ENCODE peak calls at places on chromosomes 12 and 14, in four cellular contexts. A, K, T and L are unnamed samples.

GRCh38 chr12:117090388-117090787 is 8.8 kb downstream of the TESC start:
- DNase-seq in K (no peak), A (no peak), T (no peak), L (no peak)

GRCh38 chr12:47504775-47505446 is 200.9 kb downstream of the RPAP3 start:
- DNase-seq in T (no peak), K (no peak), A (no peak), L (no peak)

GRCh38 chr12:33370318-33370717 is 69.3 kb downstream of the SYT10 start:
- DNase-seq in T (no peak), A (no peak), K (peak), L (no peak)

GRCh38 chr14:63224196-63224595 is 20.0 kb downstream of the RHOJ start:
- DNase-seq in K (no peak), A (no peak), T (no peak), L (no peak)

GRCh38 chr12:42584539-42585174 is 4.9 kb downstream of the PRICKLE1 start:
- DNase-seq in T (no peak), K (no peak), A (no peak), L (no peak)

GRCh38 chr12:14167005-14167628 is 185.7 kb upstream of the GRIN2B start:
- DNase-seq in T (peak), K (peak), A (peak), L (peak)

GRCh38 chr14:30779210-30779609 is 95.1 kb upstream of the COCH start:
- DNase-seq in A (no peak), K (no peak), T (no peak), L (no peak)

GRCh38 chr12:118120579-118121363 is 15.2 kb upstream of the PEBP1 start:
- DNase-seq in K (no peak), T (peak), A (peak), L (no peak)

GRCh38 chr12:104793280-104793679 is 164.8 kb downstream of the SLC41A2 start:
- DNase-seq in T (no peak), A (no peak), K (no peak), L (no peak)

GRCh38 chr14:65403231-65403630 is 9.3 kb upstream of the FUT8 start:
- DNase-seq in T (no peak), A (no peak), K (no peak), L (no peak)

GRCh38 chr12:112217647-112218046 is 92.3 kb downstream of the TRAFD1 start:
- DNase-seq in A (no peak), T (no peak), K (no peak), L (no peak)

GRCh38 chr12:65779091-65779642 is 45.1 kb upstream of the HMGA2 start:
- DNase-seq in A (no peak), T (no peak), K (peak), L (peak)

GRCh38 chr12:79847417-79847816 is 87.5 kb downstream of the PPP1R12A start:
- DNase-seq in T (no peak), A (no peak), K (no peak), L (no peak)

GRCh38 chr12:79844693-79845092 is 90.2 kb downstream of the PPP1R12A start:
- DNase-seq in A (peak), T (peak), K (no peak), L (peak)

GRCh38 chr12:79850610-79851299 is 84.1 kb downstream of the PPP1R12A start:
- DNase-seq in A (no peak), T (no peak), K (no peak), L (no peak)

GRCh38 chr12:79842630-79843029 is 92.3 kb downstream of the PPP1R12A start:
- DNase-seq in K (no peak), A (no peak), T (no peak), L (no peak)

DNA sequence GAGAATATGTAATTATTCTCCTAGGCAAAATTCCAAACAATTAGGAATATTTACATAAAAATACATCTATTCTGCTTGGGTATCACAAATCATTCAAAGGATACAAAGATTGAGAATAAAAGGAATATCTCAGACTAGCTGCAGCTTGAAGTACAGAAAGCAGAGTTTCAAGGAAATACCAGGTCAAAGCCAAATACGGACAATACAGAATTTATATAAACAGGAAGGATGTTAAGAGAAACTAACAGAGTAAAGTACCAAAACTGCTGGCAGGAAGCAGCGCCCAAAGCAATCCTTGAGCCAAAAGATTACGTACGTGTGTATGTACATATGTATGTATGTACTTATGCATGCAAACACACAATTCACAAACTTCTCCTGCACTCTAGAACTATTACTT is 86.6 kb downstream of the PPP1R12A start:
- DNase-seq in A (no peak), T (no peak), K (no peak), L (no peak)
- TF ChIP-seq TCF7L2 in A (no peak), T (no peak), K (no peak), L (no peak)

GRCh38 chr14:80784824-80785223 is 156.7 kb downstream of the CEP128 start:
- DNase-seq in A (no peak), T (no peak), K (no peak), L (no peak)
- TF ChIP-seq TCF7L2 in A (no peak), T (no peak), K (no peak), L (no peak)

GRCh38 chr12:106282457-106283097 is 20.0 kb upstream of the TCP11L2 start:
- DNase-seq in T (peak), A (peak), K (no peak), L (peak)
- TF ChIP-seq TCF7L2 in T (no peak), A (no peak), K (no peak), L (no peak)

DNA sequence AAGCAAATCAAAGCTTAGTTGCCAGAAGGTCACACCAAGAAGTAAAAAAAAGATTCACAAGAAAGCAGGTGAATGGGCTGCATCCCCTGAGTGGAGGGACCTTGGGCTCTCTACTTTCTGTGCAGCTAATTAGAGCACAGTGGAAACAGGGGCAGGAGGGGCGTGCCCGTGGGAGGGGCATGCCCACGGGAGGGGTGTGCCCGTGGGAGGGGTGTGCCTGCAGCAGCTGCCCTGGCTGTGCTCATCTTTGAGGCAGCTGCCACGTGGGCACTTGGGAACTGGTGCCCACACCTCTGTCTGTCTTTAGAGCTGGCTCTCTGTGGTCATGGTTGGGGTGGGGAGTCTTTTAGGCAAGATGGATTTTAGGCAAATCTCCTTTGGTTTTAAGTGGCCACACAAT is 60.0 kb downstream of the EML1 start:
- DNase-seq in A (no peak), K (no peak), T (no peak), L (no peak)
- TF ChIP-seq TCF7L2 in A (no peak), K (no peak), T (no peak), L (no peak)

DNA sequence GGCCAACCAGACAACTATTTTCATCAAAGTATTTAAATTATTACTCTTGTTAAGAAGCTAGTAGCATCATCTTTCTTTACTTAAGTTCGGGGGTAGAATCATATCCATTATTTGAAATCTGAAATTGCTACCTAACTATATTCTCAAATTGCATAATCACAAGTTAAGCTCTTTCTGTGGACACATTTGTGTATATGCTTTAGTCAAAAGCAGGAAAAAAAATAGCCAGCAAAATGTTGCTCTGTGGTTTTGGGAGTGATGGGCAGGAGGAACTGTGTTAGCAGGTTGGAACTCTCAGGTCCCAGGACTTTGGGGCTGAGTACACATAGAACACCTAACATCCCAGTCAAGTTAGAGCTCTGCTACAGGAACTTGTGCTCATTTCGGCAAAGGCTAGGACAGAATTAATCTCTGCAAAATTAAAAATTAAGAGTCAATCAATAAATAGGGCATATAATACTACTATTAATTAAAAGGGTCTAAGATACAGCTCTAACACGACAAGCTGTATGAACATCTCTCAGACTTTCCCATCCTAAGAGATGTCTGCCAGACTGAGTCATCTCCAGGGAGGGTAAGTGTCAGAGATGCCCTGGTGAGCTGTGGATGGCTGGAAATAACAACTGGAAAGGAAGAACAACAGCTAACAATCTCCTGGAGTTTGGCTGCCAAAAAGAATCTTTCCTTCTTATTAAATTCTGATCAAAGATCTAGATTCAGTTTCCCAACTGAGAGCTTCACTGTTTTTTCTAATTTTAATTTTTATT is 203.5 kb upstream of the GZMB start:
- DNase-seq in T (no peak), A (no peak), K (no peak), L (no peak)
- TF ChIP-seq TCF7L2 in T (no peak), A (no peak), K (no peak), L (no peak)

GRCh38 chr14:102264775-102265174 is 40.2 kb downstream of the MOK start:
- DNase-seq in K (no peak), A (no peak), T (no peak), L (no peak)

GRCh38 chr14:102264355-102264754 is 40.6 kb downstream of the MOK start:
- DNase-seq in T (no peak), K (no peak), A (no peak), L (no peak)

GRCh38 chr14:102258136-102258535 is 46.8 kb downstream of the MOK start:
- DNase-seq in K (no peak), A (no peak), T (no peak), L (no peak)

GRCh38 chr14:102262894-102263462 is 42.0 kb downstream of the MOK start:
- DNase-seq in T (no peak), A (peak), K (no peak), L (peak)
- TF ChIP-seq TCF7L2 in T (no peak), A (no peak), K (no peak), L (no peak)

DNA sequence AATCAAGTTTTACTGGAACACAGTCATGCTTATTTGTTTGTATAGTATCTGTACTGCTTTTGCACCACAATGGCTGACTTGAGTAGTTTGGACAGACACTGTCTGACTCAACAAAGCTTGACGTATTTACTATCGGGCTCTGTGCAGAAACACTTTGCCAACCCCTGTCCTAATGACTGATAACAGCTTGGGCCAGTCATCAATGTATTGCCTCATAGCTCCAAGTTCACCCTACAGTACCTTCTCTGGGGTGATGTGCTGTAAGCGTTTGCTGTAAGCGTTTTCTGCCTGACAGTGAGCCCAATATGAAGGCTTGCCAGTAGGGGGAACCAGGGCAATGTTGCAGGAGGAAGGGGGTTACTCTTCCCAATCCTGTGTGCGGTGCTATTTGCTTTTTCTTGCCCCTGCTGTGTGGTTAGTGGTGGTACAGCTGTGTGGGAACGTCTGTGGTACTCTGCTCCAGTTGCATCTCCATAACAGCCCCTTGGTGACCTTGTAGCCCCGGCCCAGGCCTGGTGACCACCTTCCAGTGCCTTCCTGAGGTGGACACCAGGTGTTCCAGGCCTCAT is 5.4 kb upstream of the CCDC177 start:
- DNase-seq in T (peak), A (peak), K (peak), L (peak)
- TF ChIP-seq TCF7L2 in T (no peak), A (no peak), K (no peak), L (no peak)

DNA sequence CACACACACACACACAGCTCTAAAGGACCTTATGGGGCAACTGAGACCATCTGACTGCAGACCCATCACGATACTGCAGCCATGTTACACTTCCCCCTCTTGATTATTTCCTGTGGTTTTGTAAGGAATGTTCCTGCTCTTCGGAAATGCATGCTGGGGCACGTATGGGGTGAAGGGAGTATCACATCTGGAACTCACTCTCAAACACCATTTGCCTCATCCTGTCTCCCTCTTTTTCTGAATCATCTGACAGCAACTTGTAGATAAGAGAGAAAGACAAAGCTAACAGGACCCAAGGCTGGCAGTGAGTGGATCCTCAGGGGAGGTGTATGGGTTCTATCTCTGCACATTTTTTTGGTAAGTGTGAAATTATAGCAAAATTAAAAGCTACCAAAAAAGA is 50.3 kb downstream of the RIMBP2 start:
- DNase-seq in T (no peak), K (no peak), A (no peak), L (no peak)
- TF ChIP-seq TCF7L2 in T (no peak), K (no peak), A (no peak), L (no peak)